ENCODE peak calls at places on chromosome 16, in seven cellular contexts. H is heart right ventricle; F is KG1; S is GM12865; Q is GM12864; M is naive thymus-derived CD4-positive, alpha-beta T cell; W is transverse colon. K is an unnamed sample.

GRCh38 chr16:8204096-8204495 is 386.2 kb downstream of the TMEM114 start:
- DNase-seq in Q (no peak), H (no peak), W (no peak), M (no peak), F (no peak), S (no peak), K (no peak)

GRCh38 chr16:85969591-85969990 is 70.6 kb downstream of the IRF8 start:
- DNase-seq in F (no peak), H (no peak), M (no peak), W (no peak), S (peak), Q (no peak), K (no peak)

GRCh38 chr16:15928261-15929104 is 20.9 kb upstream of the ABCC1 start:
- DNase-seq in F (no peak), Q (no peak), S (no peak), H (no peak), W (peak), M (no peak), K (no peak)

GRCh38 chr16:30660424-30661251 is 2.4 kb downstream of the FBRS start:
- DNase-seq in S (peak), W (peak), M (peak), H (no peak), F (no peak), Q (peak), K (peak)

GRCh38 chr16:49312389-49312990 is 30.9 kb upstream of the CBLN1 start:
- DNase-seq in W (no peak), M (no peak), Q (no peak), F (no peak), H (no peak), S (no peak), K (no peak)

GRCh38 chr16:49348408-49349176 is 25.0 kb upstream of the C16orf78 start:
- DNase-seq in S (peak), M (no peak), H (no peak), F (no peak), W (no peak), Q (no peak), K (no peak)

GRCh38 chr16:53541326-53541725 is 38.3 kb upstream of the AKTIP start:
- DNase-seq in F (no peak), W (no peak), Q (no peak), S (no peak), M (no peak), H (no peak), K (no peak)

GRCh38 chr16:426115-426905 is 861 bp downstream of the RAB11FIP3 start:
- DNase-seq in H (peak), F (no peak), M (no peak), Q (no peak), W (peak), S (peak), K (no peak)

GRCh38 chr16:68128577-68129305 is 43.6 kb downstream of the NFATC3 start:
- DNase-seq in H (no peak), W (no peak), F (no peak), M (no peak), S (no peak), Q (no peak), K (no peak)

GRCh38 chr16:89320717-89321501 is 103.4 kb downstream of the ZNF778 start:
- DNase-seq in M (no peak), W (peak), F (no peak), H (peak), Q (no peak), S (no peak), K (no peak)

GRCh38 chr16:17389392-17389791 is 81.4 kb downstream of the XYLT1 start:
- DNase-seq in S (no peak), F (no peak), W (no peak), H (no peak), Q (no peak), M (no peak), K (no peak)

GRCh38 chr16:57803413-57803990 is 1.2 kb upstream of the KIFC3 start:
- DNase-seq in Q (no peak), M (no peak), H (peak), F (no peak), W (no peak), S (no peak), K (no peak)